ENCODE peak calls at places on chromosomes 11 and 22, in eight cellular contexts. D is lung microvascular endothelial cell; A is HFFc6; N is Calu3; H is endothelial cell; G is stimulated activated CD4-positive, alpha-beta T cell treated with anti-CD3 and anti-CD28 coated beads, Interleukin-1b, Interleukin-23, amount 100 ng/mL, for 24 hours; M is neural crest cell; B is tibial artery. Z is an unnamed sample.

GRCh38 chr11:58546841-58547240 is 28.8 kb downstream of the LPXN start:
- DNase-seq in A (no peak), G (no peak), D (no peak), N (no peak), M (no peak), B (no peak), H (no peak), Z (no peak)

GRCh38 chr11:68751331-68751856 is at the start of gene TESMIN:
- DNase-seq in G (peak; percentile 93), B (peak; percentile 85), M (peak; percentile 96), H (peak; percentile 95), D (peak; percentile 90), A (peak; percentile 66), N (peak; percentile 95), Z (no peak)

GRCh38 chr22:46108564-46109473 is 41.5 kb upstream of the PPARA start:
- DNase-seq in G (no peak), H (no peak), N (peak; percentile 44), B (peak; percentile 82), D (peak; percentile 64), A (peak; percentile 44), M (no peak), Z (no peak)

GRCh38 chr11:58394195-58394594 is 12.5 kb downstream of the OR5B3 start:
- DNase-seq in D (peak; percentile 55), N (peak; percentile 5), B (no peak), A (peak; percentile 80), H (no peak), G (no peak), M (no peak), Z (no peak)

GRCh38 chr11:65571940-65572339 is 398 bp upstream of the FAM89B start:
- DNase-seq in A (peak; percentile 46), N (peak; percentile 63), H (no peak), D (peak; percentile 81), B (no peak), M (no peak), G (no peak), Z (peak; percentile 68)

GRCh38 chr11:119684361-119685072 is 44.5 kb downstream of the NECTIN1 start:
- DNase-seq in D (peak; percentile 32), A (peak; percentile 44), N (peak; percentile 74), M (peak; percentile 18), G (no peak), B (no peak), H (peak; percentile 46), Z (no peak)

GRCh38 chr11:83002522-83002921 is 69.2 kb downstream of the RAB30 start:
- DNase-seq in D (no peak), N (no peak), A (no peak), B (no peak), H (no peak), G (no peak), M (no peak), Z (no peak)

GRCh38 chr11:112756166-112756565 is 205.1 kb upstream of the NCAM1 start:
- DNase-seq in N (no peak), D (no peak), A (no peak), G (no peak), M (no peak), B (no peak), H (no peak), Z (no peak)

GRCh38 chr11:99739464-99740089 is 718.8 kb downstream of the CNTN5 start:
- DNase-seq in A (no peak), M (peak; percentile 32), B (no peak), D (peak; percentile 14), H (peak; percentile 40), N (peak; percentile 21), G (no peak), Z (peak; percentile 58)

GRCh38 chr22:29030618-29031235 is 30.9 kb downstream of the C22orf31 start:
- DNase-seq in N (peak; percentile 94), B (peak; percentile 84), A (peak; percentile 76), H (peak; percentile 53), M (peak; percentile 37), G (no peak), D (peak; percentile 91), Z (peak; percentile 59)

GRCh38 chr22:22710719-22711531 is 66.5 kb downstream of the GGTLC2 start:
- DNase-seq in H (peak; percentile 76), B (peak; percentile 64), N (peak; percentile 83), M (peak; percentile 59), D (peak; percentile 61), G (peak; percentile 68), A (no peak), Z (peak; percentile 25)

GRCh38 chr11:64245797-64246623 is 733 bp downstream of the PPP1R14B start:
- DNase-seq in H (no peak), G (no peak), A (peak; percentile 88), D (peak; percentile 53), B (peak; percentile 93), N (peak; percentile 95), M (no peak), Z (no peak)

GRCh38 chr11:66242085-66242765 is 26.2 kb upstream of the RAB1B start:
- DNase-seq in N (no peak), B (no peak), G (no peak), H (no peak), M (no peak), D (no peak), A (no peak), Z (no peak)

GRCh38 chr11:102762414-102762813 is 18.0 kb downstream of the MMP10 start:
- DNase-seq in N (no peak), G (no peak), H (no peak), D (no peak), B (no peak), M (no peak), A (peak; percentile 47), Z (no peak)

GRCh38 chr22:26634189-26634588 is 12.4 kb downstream of the CRYBA4 start:
- DNase-seq in N (no peak), M (no peak), D (no peak), B (no peak), G (no peak), A (no peak), H (no peak), Z (no peak)

GRCh38 chr22:29022101-29022817 is 39.4 kb downstream of the C22orf31 start:
- DNase-seq in A (no peak), B (no peak), D (no peak), G (no peak), M (no peak), N (no peak), H (no peak), Z (no peak)

GRCh38 chr22:16958475-16958874 is 49.5 kb downstream of the GAB4 start:
- DNase-seq in G (no peak), M (no peak), A (no peak), N (no peak), D (no peak), B (no peak), H (no peak), Z (no peak)

GRCh38 chr22:40415531-40416266 is 45.3 kb downstream of the SGSM3 start:
- DNase-seq in D (no peak), G (no peak), M (no peak), A (no peak), H (no peak), N (no peak), B (no peak), Z (no peak)

GRCh38 chr22:43829904-43830851 is 18.1 kb upstream of the EFCAB6 start:
- DNase-seq in M (no peak), A (no peak), D (no peak), B (peak; percentile 74), N (no peak), H (no peak), G (no peak), Z (no peak)

GRCh38 chr11:13983081-13983751 is 20.7 kb downstream of the SPON1 start:
- DNase-seq in M (no peak), G (no peak), H (no peak), B (no peak), D (no peak), A (no peak), N (no peak), Z (no peak)

GRCh38 chr22:46845281-46846153 is 83.1 kb downstream of the TBC1D22A start:
- DNase-seq in N (no peak), B (no peak), D (peak; percentile 81), A (peak; percentile 8), H (no peak), G (no peak), M (no peak), Z (no peak)

GRCh38 chr22:19455585-19456370 is 8.3 kb upstream of the C22orf39 start:
- DNase-seq in M (no peak), N (no peak), H (no peak), D (no peak), B (no peak), G (no peak), A (no peak), Z (no peak)

GRCh38 chr11:113475160-113475761 is at the start of gene DRD2:
- DNase-seq in D (peak; percentile 7), M (no peak), H (peak; percentile 24), G (no peak), B (no peak), N (peak; percentile 15), A (no peak), Z (peak; percentile 7)

Z was measured in SK-N-DZ.